ENCODE peak calls at places on chromosomes 12 and 14, in four cellular contexts. X is H1, W is GM12878, Z is HepG2. L is an unnamed sample.

GRCh38 chr14:84874436-84874835 is 655.5 kb upstream of the FLRT2 start:
- DNase-seq in X (no peak), W (no peak), Z (no peak), L (no peak)

GRCh38 chr12:89980236-89980635 is 271.6 kb upstream of the ATP2B1 start:
- DNase-seq in X (no peak), W (no peak), Z (no peak), L (no peak)

GRCh38 chr14:98889107-98889835 is 382.7 kb downstream of the BCL11B start:
- DNase-seq in X (no peak), W (no peak), Z (no peak), L (peak)

GRCh38 chr12:28583771-28584261 is 393.6 kb downstream of the CCDC91 start:
- DNase-seq in X (no peak), W (no peak), Z (no peak), L (no peak)

GRCh38 chr14:42779024-42779423 is 1172.3 kb downstream of the LRFN5 start:
- DNase-seq in X (no peak), W (no peak), Z (no peak), L (no peak)

GRCh38 chr12:22409071-22409951 is 74.8 kb upstream of the ST8SIA1 start:
- DNase-seq in X (no peak), W (peak), Z (no peak), L (no peak)

GRCh38 chr12:109923481-109924245 is 23.6 kb downstream of the TCHP start:
- DNase-seq in X (no peak), W (no peak), Z (no peak), L (no peak)

GRCh38 chr12:53493610-53494391 is 5.5 kb downstream of the MAP3K12 start:
- DNase-seq in X (no peak), W (no peak), Z (no peak), L (no peak)

GRCh38 chr14:54177861-54178591 is 218.8 kb upstream of the CDKN3 start:
- DNase-seq in X (no peak), W (no peak), Z (no peak), L (no peak)

GRCh38 chr14:68198713-68199464 is 379.3 kb downstream of the RAD51B start:
- DNase-seq in X (no peak), W (no peak), Z (peak), L (no peak)

GRCh38 chr14:64442300-64442988 is 22.9 kb upstream of the AKAP5 start:
- DNase-seq in X (no peak), W (no peak), Z (no peak), L (no peak)
- TF ChIP-seq ZNF274 in X (no peak), W (no peak), Z (no peak), L (no peak)

DNA sequence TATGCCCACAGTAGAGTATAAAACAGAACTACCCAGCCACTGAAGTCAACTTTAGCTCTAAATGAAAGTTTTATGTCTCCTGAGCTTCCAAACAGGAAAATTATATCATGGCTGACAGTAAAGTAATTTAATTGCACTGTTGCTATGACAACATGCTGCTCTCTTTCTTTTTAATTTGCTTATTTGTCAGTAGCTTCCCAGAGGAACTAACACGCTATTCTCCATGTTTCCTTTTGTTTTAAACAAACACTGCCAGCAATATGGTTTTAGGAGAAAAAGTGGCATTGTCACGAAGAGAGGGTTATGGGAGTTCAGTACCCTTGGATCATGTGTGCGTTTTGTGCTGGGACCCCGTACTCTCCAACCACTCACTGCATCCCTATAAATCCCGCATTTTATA is 1.9 kb downstream of the FOXN3 start:
- DNase-seq in X (no peak), W (no peak), Z (no peak), L (no peak)
- H3K9ac ChIP-seq in X (no peak), W (peak), Z (peak), L (no peak)

DNA sequence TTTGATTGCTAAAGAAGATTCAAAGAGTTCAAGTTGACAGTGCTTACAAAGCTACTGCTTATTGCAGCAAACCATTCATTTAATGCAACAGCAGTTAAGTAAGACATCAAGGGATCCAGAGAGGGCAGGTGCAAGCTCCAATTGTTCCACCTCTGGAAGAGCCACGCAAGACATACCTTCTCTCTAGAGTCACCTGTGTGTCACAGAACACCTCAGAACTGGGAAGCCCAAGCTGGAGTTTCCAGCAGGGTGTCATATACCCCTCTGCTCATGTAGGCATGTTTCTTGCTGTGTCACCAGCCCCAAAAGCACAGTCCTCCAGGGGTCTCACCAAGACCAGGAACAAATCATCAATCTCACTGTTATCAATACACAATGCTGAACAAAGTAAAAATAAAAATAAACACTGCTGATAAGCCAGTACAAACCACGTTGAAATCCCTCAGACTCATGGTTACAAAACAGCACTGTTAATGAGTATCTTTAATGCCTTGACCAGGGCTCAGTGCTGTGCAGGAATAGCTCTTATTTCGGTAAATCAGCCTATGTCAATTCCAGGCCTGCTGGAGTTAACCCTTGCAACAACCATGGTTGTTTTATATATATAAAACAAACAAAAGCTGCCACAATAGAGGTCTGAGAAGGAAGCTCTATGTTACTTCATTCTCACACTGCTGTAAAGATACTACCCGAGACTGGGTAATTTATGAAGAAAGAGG is 37.4 kb upstream of the BATF start:
- DNase-seq in X (peak), W (no peak), Z (no peak), L (no peak)
- TF ChIP-seq SUZ12 in X (no peak), W (no peak), Z (no peak), L (no peak)

GRCh38 chr12:98592825-98593322 is 612 bp upstream of the SLC25A3 start:
- DNase-seq in X (no peak), W (no peak), Z (no peak), L (no peak)
- TF ChIP-seq ZNF274 in X (no peak), W (no peak), Z (no peak), L (no peak)

DNA sequence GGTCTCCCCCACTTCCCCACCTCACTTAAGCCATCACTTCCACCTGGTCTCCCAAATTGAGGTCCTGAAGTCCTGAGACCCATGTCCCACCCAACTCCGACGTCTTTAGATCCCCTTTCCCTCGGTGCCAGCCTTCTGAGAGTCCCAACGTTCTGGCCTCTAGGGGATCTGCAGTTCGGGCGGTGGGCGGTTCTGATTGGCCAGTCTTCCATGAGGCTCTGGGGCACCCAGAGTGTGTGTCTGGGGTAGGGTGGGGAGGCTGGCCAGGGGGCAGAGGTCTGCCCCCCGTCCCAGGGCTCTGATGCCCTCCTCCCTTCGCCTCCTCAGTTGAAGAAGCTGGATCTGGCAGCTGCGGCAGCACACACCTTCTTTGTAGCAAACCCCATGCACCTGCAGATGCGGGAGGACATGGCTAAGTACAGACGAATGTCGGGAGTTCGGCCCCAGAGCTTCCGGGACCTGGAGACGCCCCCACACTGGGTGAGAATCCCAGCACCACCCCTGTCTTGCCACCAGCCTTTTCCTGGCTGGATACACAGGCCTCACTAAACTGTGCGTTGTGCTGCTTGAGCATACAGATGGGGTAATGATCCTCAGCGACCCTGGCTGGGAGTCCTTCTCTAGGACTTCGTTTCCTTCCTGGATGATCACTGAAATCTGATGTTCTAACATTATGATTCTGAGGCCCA is 1.5 kb downstream of the P3H3 start:
- DNase-seq in X (peak), W (no peak), Z (peak), L (no peak)
- H3K9ac ChIP-seq in X (peak), W (no peak), Z (peak), L (peak)